ENCODE peak calls at places on chromosomes 3 and 15, in eight cellular contexts. I is colonic mucosa, K is neuronal stem cell, F is HFF-Myc, P is foreskin fibroblast, Q is WERI-Rb-1, O is dorsolateral prefrontal cortex, Z is ovary. S is an unnamed sample.

GRCh38 chr15:36356978-36357582 is 222.3 kb upstream of the CDIN1 start:
- DNase-seq in I (no peak), K (no peak), F (no peak), P (peak), Q (no peak), O (no peak), Z (no peak), S (no peak)

GRCh38 chr3:187807086-187807862 is 62.0 kb upstream of the BCL6 start:
- DNase-seq in I (no peak), K (no peak), F (no peak), P (peak), Q (no peak), O (no peak), Z (no peak), S (no peak)

GRCh38 chr3:17009831-17010230 is 125.1 kb downstream of the PLCL2 start:
- DNase-seq in I (no peak), K (no peak), F (no peak), P (peak), Q (no peak), O (no peak), Z (no peak), S (no peak)

GRCh38 chr3:48966367-48966766 is 23.7 kb upstream of the P4HTM start:
- DNase-seq in I (no peak), K (no peak), F (no peak), P (no peak), Q (no peak), O (no peak), Z (no peak), S (no peak)

GRCh38 chr3:176789281-176789705 is 408.0 kb downstream of the TBL1XR1 start:
- DNase-seq in I (no peak), K (no peak), F (no peak), P (no peak), Q (no peak), O (no peak), Z (no peak), S (no peak)

GRCh38 chr3:172608575-172608974 is 85.3 kb upstream of the TNFSF10 start:
- DNase-seq in I (no peak), K (no peak), F (no peak), P (no peak), Q (no peak), O (no peak), Z (no peak), S (no peak)

GRCh38 chr15:85753791-85754452 is 40.8 kb downstream of the KLHL25 start:
- DNase-seq in I (no peak), K (no peak), F (no peak), P (no peak), Q (no peak), O (no peak), Z (peak), S (peak)

GRCh38 chr15:41291065-41291631 is 41.2 kb downstream of the OIP5 start:
- DNase-seq in I (no peak), K (no peak), F (no peak), P (no peak), Q (no peak), O (no peak), Z (no peak), S (no peak)

GRCh38 chr15:37395100-37395468 is 294.7 kb upstream of the MEIS2 start:
- DNase-seq in I (no peak), K (no peak), F (no peak), P (no peak), Q (no peak), O (no peak), Z (no peak), S (no peak)

GRCh38 chr3:71723452-71724170 is 1.6 kb downstream of the EIF4E3 start:
- DNase-seq in I (no peak), K (no peak), F (no peak), P (no peak), Q (no peak), O (no peak), Z (no peak), S (no peak)

GRCh38 chr3:159080821-159081220 is 279.0 kb downstream of the MFSD1 start:
- DNase-seq in I (no peak), K (no peak), F (no peak), P (no peak), Q (no peak), O (no peak), Z (no peak), S (no peak)

GRCh38 chr3:4466783-4467521 is at the start of gene SUMF1:
- DNase-seq in I (peak), K (peak), F (peak), P (peak), Q (peak), O (peak), Z (peak), S (peak)

GRCh38 chr3:194830401-194830800 is 144.7 kb downstream of the FAM43A start:
- DNase-seq in I (no peak), K (no peak), F (no peak), P (no peak), Q (no peak), O (no peak), Z (no peak), S (no peak)

GRCh38 chr3:123687286-123687685 is 102.4 kb upstream of the HACD2 start:
- DNase-seq in I (no peak), K (no peak), F (no peak), P (peak), Q (no peak), O (no peak), Z (peak), S (no peak)

GRCh38 chr3:49329201-49329600 is 10.7 kb downstream of the USP4 start:
- DNase-seq in I (no peak), K (no peak), F (no peak), P (no peak), Q (no peak), O (no peak), Z (no peak), S (no peak)

GRCh38 chr15:98823012-98823458 is 174.7 kb downstream of the IGF1R start:
- DNase-seq in I (no peak), K (no peak), F (peak), P (peak), Q (no peak), O (no peak), Z (no peak), S (peak)

GRCh38 chr15:22861151-22861550 is 22.7 kb downstream of the NIPA2 start:
- DNase-seq in I (no peak), K (no peak), F (no peak), P (no peak), Q (no peak), O (no peak), Z (no peak), S (no peak)

GRCh38 chr3:55501905-55502304 is 14.8 kb upstream of the WNT5A start:
- DNase-seq in I (no peak), K (no peak), F (no peak), P (no peak), Q (no peak), O (no peak), Z (no peak), S (no peak)

GRCh38 chr15:93235926-93236781 is 147.1 kb upstream of the RGMA start:
- DNase-seq in I (peak), K (no peak), F (no peak), P (no peak), Q (no peak), O (no peak), Z (no peak), S (no peak)

GRCh38 chr3:48614044-48614443 is 4.6 kb upstream of the UQCRC1 start:
- DNase-seq in I (no peak), K (no peak), F (no peak), P (peak), Q (no peak), O (no peak), Z (no peak), S (no peak)

GRCh38 chr3:57048052-57048671 is 12.3 kb upstream of the SPATA12 start:
- DNase-seq in I (peak), K (no peak), F (peak), P (peak), Q (peak), O (no peak), Z (no peak), S (no peak)

GRCh38 chr3:189602471-189602870 is 28.7 kb upstream of the TP63 start:
- DNase-seq in I (no peak), K (no peak), F (no peak), P (no peak), Q (no peak), O (no peak), Z (no peak), S (no peak)

GRCh38 chr15:63986751-63987341 is 59.4 kb downstream of the DAPK2 start:
- DNase-seq in I (no peak), K (no peak), F (no peak), P (no peak), Q (no peak), O (no peak), Z (no peak), S (no peak)

GRCh38 chr3:188037965-188038581 is 115.9 kb upstream of the LPP start:
- DNase-seq in I (peak), K (no peak), F (no peak), P (no peak), Q (no peak), O (no peak), Z (no peak), S (no peak)

GRCh38 chr3:194985031-194985578 is 285.9 kb downstream of the XXYLT1 start:
- DNase-seq in I (peak), K (peak), F (no peak), P (peak), Q (no peak), O (no peak), Z (peak), S (no peak)

GRCh38 chr3:180855364-180855763 is 57.1 kb upstream of the FXR1 start:
- DNase-seq in I (no peak), K (peak), F (no peak), P (no peak), Q (no peak), O (no peak), Z (no peak), S (peak)

GRCh38 chr3:158789592-158789991 is 12.3 kb upstream of the MFSD1 start:
- DNase-seq in I (no peak), K (no peak), F (no peak), P (peak), Q (peak), O (no peak), Z (no peak), S (no peak)

GRCh38 chr15:63439536-63440264 is 58.1 kb upstream of the CA12 start:
- DNase-seq in I (no peak), K (no peak), F (no peak), P (peak), Q (no peak), O (no peak), Z (no peak), S (no peak)

GRCh38 chr3:55662683-55663082 is 175.6 kb upstream of the WNT5A start:
- DNase-seq in I (no peak), K (no peak), F (no peak), P (peak), Q (no peak), O (no peak), Z (no peak), S (no peak)

GRCh38 chr3:110067527-110067926 is 730.2 kb upstream of the DPPA4 start:
- DNase-seq in I (no peak), K (no peak), F (no peak), P (no peak), Q (no peak), O (no peak), Z (no peak), S (no peak)

GRCh38 chr15:48177383-48177874 is 666 bp downstream of the MYEF2 start:
- DNase-seq in I (no peak), K (no peak), F (peak), P (peak), Q (no peak), O (no peak), Z (no peak), S (peak)

GRCh38 chr3:4083225-4084015 is 219.7 kb upstream of the SETMAR start:
- DNase-seq in I (no peak), K (no peak), F (no peak), P (no peak), Q (peak), O (no peak), Z (no peak), S (no peak)

GRCh38 chr3:196194542-196194915 is 16.7 kb downstream of the ZDHHC19 start:
- DNase-seq in I (no peak), K (no peak), F (no peak), P (no peak), Q (no peak), O (no peak), Z (no peak), S (no peak)

GRCh38 chr3:196193037-196193737 is 18.0 kb downstream of the ZDHHC19 start:
- DNase-seq in I (no peak), K (no peak), F (no peak), P (no peak), Q (no peak), O (peak), Z (no peak), S (no peak)

GRCh38 chr3:196195664-196196255 is 15.4 kb downstream of the ZDHHC19 start:
- DNase-seq in I (no peak), K (no peak), F (no peak), P (no peak), Q (no peak), O (no peak), Z (no peak), S (no peak)

GRCh38 chr3:196192036-196193001 is 18.9 kb downstream of the ZDHHC19 start:
- DNase-seq in I (peak), K (no peak), F (no peak), P (no peak), Q (no peak), O (peak), Z (no peak), S (no peak)

GRCh38 chr3:196193738-196194541 is 17.3 kb downstream of the ZDHHC19 start:
- DNase-seq in I (peak), K (no peak), F (no peak), P (no peak), Q (no peak), O (no peak), Z (peak), S (no peak)
- H3K4me3 ChIP-seq in I (no peak), K (no peak), F (no peak), P (no peak), Q (no peak), O (no peak), Z (no peak), S (no peak)

DNA sequence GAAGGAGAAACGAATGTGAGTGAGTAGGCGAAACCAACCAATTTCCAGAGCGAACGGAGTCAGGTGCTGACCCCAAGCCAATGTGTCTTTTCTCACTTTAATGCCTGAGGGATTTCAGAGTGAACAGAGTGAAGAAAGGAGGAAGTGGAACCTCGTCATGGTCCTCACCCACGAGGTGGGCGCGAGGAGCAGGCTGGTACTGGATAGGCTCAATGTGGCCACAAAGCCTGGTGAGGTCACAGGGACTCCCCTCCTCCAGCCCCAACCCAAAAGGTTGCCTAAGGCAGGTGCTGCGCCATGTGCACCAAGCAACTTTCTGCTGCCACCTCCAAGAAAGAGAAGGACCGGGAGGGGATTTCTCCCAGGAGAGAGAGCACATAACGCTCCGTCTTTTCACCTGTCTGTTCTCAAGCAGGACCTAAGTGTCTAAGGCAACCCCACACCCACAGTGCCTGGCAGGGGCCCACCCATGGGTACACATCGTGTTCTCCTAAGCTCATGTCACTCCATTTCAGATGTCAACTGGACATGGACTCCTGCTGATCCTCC is 3.8 kb downstream of the NRROS start:
- DNase-seq in I (no peak), K (no peak), F (no peak), P (no peak), Q (no peak), O (no peak), Z (no peak), S (no peak)
- H3K4me3 ChIP-seq in I (no peak), K (no peak), F (no peak), P (no peak), Q (no peak), O (no peak), Z (no peak), S (no peak)

GRCh38 chr3:84968701-84969235 is 10.0 kb downstream of the CADM2 start:
- DNase-seq in I (no peak), K (no peak), F (no peak), P (no peak), Q (no peak), O (no peak), Z (no peak), S (no peak)

GRCh38 chr3:84965141-84965540 is 6.4 kb downstream of the CADM2 start:
- DNase-seq in I (no peak), K (peak), F (no peak), P (no peak), Q (peak), O (peak), Z (no peak), S (peak)

GRCh38 chr3:84963137-84963536 is 4.3 kb downstream of the CADM2 start:
- DNase-seq in I (no peak), K (no peak), F (no peak), P (no peak), Q (no peak), O (no peak), Z (no peak), S (no peak)

GRCh38 chr3:84962460-84962859 is 3.7 kb downstream of the CADM2 start:
- DNase-seq in I (no peak), K (no peak), F (no peak), P (no peak), Q (no peak), O (peak), Z (no peak), S (peak)

DNA sequence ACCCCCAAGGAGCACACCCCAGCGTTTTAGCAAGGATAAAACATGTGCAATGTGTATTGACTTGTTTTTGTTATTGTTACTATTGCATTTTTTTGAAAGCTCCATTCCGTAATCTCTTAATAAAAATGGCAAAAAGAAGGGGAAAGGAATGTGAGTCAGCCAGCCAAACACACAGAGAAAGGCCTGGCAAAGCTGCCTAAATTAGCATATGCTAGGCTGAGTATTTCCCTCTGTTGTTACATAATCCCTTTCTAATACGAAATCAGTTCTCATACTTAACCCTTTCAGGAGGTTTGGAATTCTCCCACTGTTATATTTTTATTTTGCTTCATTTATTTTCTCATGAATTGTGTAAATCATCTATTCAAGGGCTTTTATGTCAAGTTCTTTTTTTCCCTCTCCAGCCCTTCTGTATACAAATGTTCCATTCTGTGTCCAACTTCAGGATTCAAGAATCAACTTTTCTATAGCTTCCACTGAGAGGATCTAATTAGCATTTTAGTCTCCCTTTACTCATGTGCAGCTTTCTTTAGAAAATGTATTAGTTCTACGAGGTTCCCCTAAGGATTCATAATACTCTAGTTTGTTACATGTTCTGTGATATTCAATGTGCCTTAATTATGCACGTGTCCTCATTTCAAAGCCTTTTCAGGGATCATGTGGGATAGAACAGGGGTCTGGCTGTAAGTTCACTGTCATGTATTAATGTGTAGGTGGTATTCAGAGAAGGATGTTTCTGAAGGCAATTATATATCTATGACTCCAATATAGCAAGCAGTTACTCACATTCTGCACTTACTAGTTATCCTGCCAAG is 9.2 kb downstream of the CADM2 start:
- DNase-seq in I (no peak), K (no peak), F (no peak), P (no peak), Q (no peak), O (peak), Z (no peak), S (peak)
- H3K4me3 ChIP-seq in I (no peak), K (peak), F (no peak), P (no peak), Q (no peak), O (peak), Z (no peak), S (peak)

GRCh38 chr3:117035785-117036184 is 326.2 kb downstream of the TUSC7 start:
- DNase-seq in I (peak), K (no peak), F (peak), P (peak), Q (no peak), O (no peak), Z (no peak), S (peak)

GRCh38 chr3:117036259-117036799 is 326.8 kb downstream of the TUSC7 start:
- DNase-seq in I (peak), K (no peak), F (peak), P (peak), Q (no peak), O (no peak), Z (peak), S (no peak)
- H3K4me3 ChIP-seq in I (no peak), K (peak), F (peak), P (peak), Q (no peak), O (no peak), Z (no peak), S (no peak)

GRCh38 chr15:96341465-96342142 is 11.1 kb downstream of the NR2F2 start:
- DNase-seq in I (peak), K (no peak), F (no peak), P (no peak), Q (no peak), O (no peak), Z (peak), S (no peak)

GRCh38 chr15:96344120-96344705 is 13.7 kb downstream of the NR2F2 start:
- DNase-seq in I (peak), K (no peak), F (no peak), P (no peak), Q (no peak), O (no peak), Z (peak), S (no peak)

GRCh38 chr15:96343529-96344072 is 13.1 kb downstream of the NR2F2 start:
- DNase-seq in I (peak), K (no peak), F (no peak), P (no peak), Q (no peak), O (no peak), Z (peak), S (no peak)

GRCh38 chr15:96342143-96342466 is 11.6 kb downstream of the NR2F2 start:
- DNase-seq in I (no peak), K (no peak), F (no peak), P (no peak), Q (no peak), O (no peak), Z (no peak), S (no peak)

DNA sequence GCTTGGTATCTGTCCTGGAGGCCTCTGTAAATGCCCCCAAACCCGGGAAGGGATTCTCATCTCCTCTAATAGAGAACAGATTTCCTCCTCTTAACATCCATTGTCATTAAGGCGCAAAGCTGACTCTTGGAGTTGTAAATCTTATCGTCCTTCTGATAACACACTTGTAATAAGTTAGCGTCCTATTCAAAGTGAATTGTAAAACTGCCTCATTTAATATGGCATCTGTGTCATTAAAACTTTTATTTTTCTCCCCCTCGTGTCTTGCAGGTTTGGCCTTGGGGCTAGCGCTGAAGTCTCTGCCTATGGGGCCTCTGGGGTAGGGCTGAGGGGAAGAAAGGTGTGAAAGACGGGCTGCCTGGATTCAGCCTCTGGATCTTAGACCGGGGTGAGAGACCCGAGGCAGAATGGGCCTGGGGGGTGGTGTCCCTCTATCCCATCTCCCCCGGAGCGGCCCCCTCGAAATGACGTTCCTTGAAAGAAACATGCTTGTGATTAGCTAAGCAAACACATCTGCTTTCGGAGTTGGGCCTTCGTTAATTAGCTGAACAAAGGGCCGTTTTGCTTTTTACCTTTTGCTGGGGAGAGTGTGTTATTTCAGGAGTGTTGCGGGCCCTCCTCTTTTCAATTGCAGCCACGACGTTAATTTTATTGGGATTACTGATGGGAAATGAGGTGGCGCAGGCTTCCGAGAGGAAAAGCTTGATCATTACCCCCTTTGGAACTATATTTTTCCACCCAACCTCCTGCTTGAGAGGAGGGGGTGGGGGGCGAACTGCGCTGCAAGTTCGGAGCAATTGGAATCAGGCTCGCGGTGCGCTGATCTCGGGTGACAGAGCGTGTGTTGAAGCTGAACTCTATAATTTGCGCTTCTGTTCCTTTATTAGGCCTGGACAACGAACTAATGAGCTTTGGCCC is 12.4 kb downstream of the NR2F2 start:
- DNase-seq in I (peak), K (no peak), F (no peak), P (no peak), Q (no peak), O (no peak), Z (peak), S (no peak)
- H3K4me3 ChIP-seq in I (no peak), K (no peak), F (no peak), P (no peak), Q (no peak), O (peak), Z (peak), S (no peak)